ENCODE peak calls at places on chromosomes 1 and 21, in four cellular contexts. One of them, this sample, is unnamed.

GRCh38 chr1:236888903-236889302 is 93.8 kb downstream of the MTR start:
- DNase-seq in right lobe of liver: no peak
- DNase-seq in sigmoid colon: no peak
- DNase-seq in esophagus squamous epithelium: no peak
- DNase-seq in this sample: peak; percentile 47

GRCh38 chr1:171252482-171252881 is 4.2 kb downstream of the FMO1 start:
- DNase-seq in sigmoid colon: no peak
- DNase-seq in esophagus squamous epithelium: no peak
- DNase-seq in right lobe of liver: no peak
- DNase-seq in this sample: no peak

GRCh38 chr1:205375816-205376545 is 19.3 kb upstream of the KLHDC8A start:
- DNase-seq in right lobe of liver: no peak
- DNase-seq in esophagus squamous epithelium: no peak
- DNase-seq in sigmoid colon: no peak
- DNase-seq in this sample: no peak

GRCh38 chr21:26587621-26588260 is 14.7 kb upstream of the CYYR1 start:
- DNase-seq in esophagus squamous epithelium: no peak
- DNase-seq in sigmoid colon: no peak
- DNase-seq in right lobe of liver: no peak
- DNase-seq in this sample: no peak

GRCh38 chr1:223208164-223209075 is 65.4 kb upstream of the TLR5 start:
- DNase-seq in right lobe of liver: no peak
- DNase-seq in esophagus squamous epithelium: no peak
- DNase-seq in sigmoid colon: no peak
- DNase-seq in this sample: no peak

GRCh38 chr1:225608014-225608796 is 44.7 kb downstream of the ENAH start:
- DNase-seq in esophagus squamous epithelium: no peak
- DNase-seq in right lobe of liver: no peak
- DNase-seq in sigmoid colon: no peak
- DNase-seq in this sample: no peak

GRCh38 chr1:55894521-55894920 is 679.4 kb upstream of the USP24 start:
- DNase-seq in sigmoid colon: no peak
- DNase-seq in esophagus squamous epithelium: no peak
- DNase-seq in right lobe of liver: no peak
- DNase-seq in this sample: no peak

GRCh38 chr1:114691061-114691460 is 4.3 kb downstream of the AMPD1 start:
- DNase-seq in sigmoid colon: no peak
- DNase-seq in right lobe of liver: no peak
- DNase-seq in esophagus squamous epithelium: no peak
- DNase-seq in this sample: no peak

GRCh38 chr1:44649788-44650158 is 24.5 kb downstream of the TMEM53 start:
- DNase-seq in sigmoid colon: no peak
- DNase-seq in esophagus squamous epithelium: no peak
- DNase-seq in right lobe of liver: no peak
- DNase-seq in this sample: no peak

GRCh38 chr1:19866758-19867157 is 15.4 kb upstream of the OTUD3 start:
- DNase-seq in right lobe of liver: no peak
- DNase-seq in sigmoid colon: no peak
- DNase-seq in esophagus squamous epithelium: no peak
- DNase-seq in this sample: no peak

GRCh38 chr1:187383366-187383765 is 554.6 kb downstream of the PLA2G4A start:
- DNase-seq in right lobe of liver: no peak
- DNase-seq in esophagus squamous epithelium: no peak
- DNase-seq in sigmoid colon: no peak
- DNase-seq in this sample: no peak

GRCh38 chr1:19463204-19463803 is 22.0 kb downstream of the CAPZB start:
- DNase-seq in right lobe of liver: no peak
- DNase-seq in sigmoid colon: no peak
- DNase-seq in esophagus squamous epithelium: no peak
- DNase-seq in this sample: no peak

GRCh38 chr1:207020016-207020708 is 12.4 kb downstream of the C1orf116 start:
- DNase-seq in sigmoid colon: no peak
- DNase-seq in esophagus squamous epithelium: no peak
- DNase-seq in right lobe of liver: no peak
- DNase-seq in this sample: no peak

GRCh38 chr1:109134423-109134822 is 20.5 kb downstream of the ELAPOR1 start:
- DNase-seq in sigmoid colon: no peak
- DNase-seq in esophagus squamous epithelium: no peak
- DNase-seq in right lobe of liver: peak; percentile 29
- DNase-seq in this sample: peak; percentile 95

GRCh38 chr1:94716966-94717365 is 103.2 kb upstream of the SLC44A3 start:
- DNase-seq in right lobe of liver: no peak
- DNase-seq in esophagus squamous epithelium: no peak
- DNase-seq in sigmoid colon: no peak
- DNase-seq in this sample: no peak

GRCh38 chr1:108732398-108732797 is 14.1 kb upstream of the STXBP3 start:
- DNase-seq in esophagus squamous epithelium: no peak
- DNase-seq in sigmoid colon: no peak
- DNase-seq in right lobe of liver: no peak
- DNase-seq in this sample: no peak

GRCh38 chr1:2312589-2313301 is 78.6 kb downstream of the MORN1 start:
- DNase-seq in sigmoid colon: peak; percentile 81
- DNase-seq in right lobe of liver: no peak
- DNase-seq in esophagus squamous epithelium: no peak
- DNase-seq in this sample: no peak

GRCh38 chr21:20537162-20537561 is 461.0 kb upstream of the NCAM2 start:
- DNase-seq in sigmoid colon: no peak
- DNase-seq in esophagus squamous epithelium: no peak
- DNase-seq in right lobe of liver: no peak
- DNase-seq in this sample: no peak

GRCh38 chr1:237568955-237569354 is 321.8 kb downstream of the ZP4 start:
- DNase-seq in esophagus squamous epithelium: no peak
- DNase-seq in sigmoid colon: no peak
- DNase-seq in right lobe of liver: no peak
- DNase-seq in this sample: no peak

GRCh38 chr21:43958364-43959158 is 53.5 kb upstream of the TRAPPC10 start:
- DNase-seq in right lobe of liver: no peak
- DNase-seq in sigmoid colon: no peak
- DNase-seq in esophagus squamous epithelium: no peak
- DNase-seq in this sample: no peak

GRCh38 chr1:39992229-39992628 is 37.3 kb downstream of the MFSD2A start:
- DNase-seq in esophagus squamous epithelium: no peak
- DNase-seq in right lobe of liver: no peak
- DNase-seq in sigmoid colon: no peak
- DNase-seq in this sample: no peak

GRCh38 chr1:210373628-210373877 is 44.9 kb downstream of the HHAT start:
- DNase-seq in right lobe of liver: no peak
- DNase-seq in esophagus squamous epithelium: no peak
- DNase-seq in sigmoid colon: no peak
- DNase-seq in this sample: no peak

GRCh38 chr1:91856996-91857395 is 29.0 kb downstream of the TGFBR3 start:
- DNase-seq in right lobe of liver: no peak
- DNase-seq in esophagus squamous epithelium: no peak
- DNase-seq in sigmoid colon: no peak
- DNase-seq in this sample: no peak

GRCh38 chr1:58576727-58577675 is at the start of gene TACSTD2:
- DNase-seq in sigmoid colon: no peak
- DNase-seq in esophagus squamous epithelium: no peak
- DNase-seq in right lobe of liver: peak; percentile 41
- DNase-seq in this sample: peak; percentile 94

GRCh38 chr1:33268927-33269610 is 12.8 kb downstream of the ZNF362 start:
- DNase-seq in right lobe of liver: no peak
- DNase-seq in esophagus squamous epithelium: no peak
- DNase-seq in sigmoid colon: no peak
- DNase-seq in this sample: no peak

GRCh38 chr1:150022357-150022756 is 11.8 kb upstream of the OTUD7B start:
- DNase-seq in right lobe of liver: peak; percentile 21
- DNase-seq in sigmoid colon: no peak
- DNase-seq in esophagus squamous epithelium: no peak
- DNase-seq in this sample: peak; percentile 28

GRCh38 chr1:32825181-32825580 is 7.7 kb downstream of the S100PBP start:
- DNase-seq in sigmoid colon: no peak
- DNase-seq in right lobe of liver: no peak
- DNase-seq in esophagus squamous epithelium: no peak
- DNase-seq in this sample: no peak

GRCh38 chr1:209403921-209404320 is 179.6 kb upstream of the CAMK1G start:
- DNase-seq in esophagus squamous epithelium: no peak
- DNase-seq in sigmoid colon: no peak
- DNase-seq in right lobe of liver: no peak
- DNase-seq in this sample: no peak

GRCh38 chr1:41918450-41919043 is at the start of gene HIVEP3:
- DNase-seq in sigmoid colon: no peak
- DNase-seq in esophagus squamous epithelium: no peak
- DNase-seq in right lobe of liver: no peak
- DNase-seq in this sample: no peak

GRCh38 chr1:209597496-209597895 is 14.0 kb downstream of the CAMK1G start:
- DNase-seq in right lobe of liver: no peak
- DNase-seq in esophagus squamous epithelium: no peak
- DNase-seq in sigmoid colon: no peak
- DNase-seq in this sample: no peak

GRCh38 chr21:17796503-17796902 is 22.7 kb downstream of the C21orf91 start:
- DNase-seq in sigmoid colon: no peak
- DNase-seq in right lobe of liver: no peak
- DNase-seq in esophagus squamous epithelium: no peak
- DNase-seq in this sample: no peak

GRCh38 chr1:222459652-222460051 is 88.3 kb downstream of the HHIPL2 start:
- DNase-seq in esophagus squamous epithelium: no peak
- DNase-seq in right lobe of liver: no peak
- DNase-seq in sigmoid colon: no peak
- DNase-seq in this sample: no peak

GRCh38 chr21:46323227-46323709 is 402 bp downstream of the C21orf58 start:
- DNase-seq in esophagus squamous epithelium: no peak
- DNase-seq in right lobe of liver: no peak
- DNase-seq in sigmoid colon: peak; percentile 74
- DNase-seq in this sample: no peak

GRCh38 chr1:24930703-24931480 is 816 bp upstream of the RUNX3 start:
- DNase-seq in sigmoid colon: no peak
- DNase-seq in esophagus squamous epithelium: no peak
- DNase-seq in right lobe of liver: no peak
- DNase-seq in this sample: no peak

GRCh38 chr21:39845581-39846130 is 21.6 kb upstream of the PCP4 start:
- DNase-seq in esophagus squamous epithelium: no peak
- DNase-seq in sigmoid colon: no peak
- DNase-seq in right lobe of liver: no peak
- DNase-seq in this sample: no peak

GRCh38 chr1:210321552-210321951 is 7.2 kb upstream of the HHAT start:
- DNase-seq in right lobe of liver: no peak
- DNase-seq in sigmoid colon: no peak
- DNase-seq in esophagus squamous epithelium: no peak
- DNase-seq in this sample: no peak

GRCh38 chr1:200231787-200232222 is 178.0 kb downstream of the ZNF281 start:
- DNase-seq in esophagus squamous epithelium: no peak
- DNase-seq in sigmoid colon: no peak
- DNase-seq in right lobe of liver: no peak
- DNase-seq in this sample: no peak

GRCh38 chr1:182292193-182292741 is 99.3 kb downstream of the GLUL start:
- DNase-seq in esophagus squamous epithelium: no peak
- DNase-seq in sigmoid colon: no peak
- DNase-seq in right lobe of liver: no peak
- DNase-seq in this sample: no peak
- TF ChIP-seq POLR2A in esophagus squamous epithelium: no peak
- TF ChIP-seq POLR2A in sigmoid colon: no peak
- TF ChIP-seq POLR2A in right lobe of liver: no peak
- TF ChIP-seq POLR2A in this sample: no peak

GRCh38 chr21:32412998-32413504 is 545 bp downstream of the EVA1C start:
- DNase-seq in right lobe of liver: no peak
- DNase-seq in sigmoid colon: peak; percentile 81
- DNase-seq in esophagus squamous epithelium: no peak
- DNase-seq in this sample: peak; percentile 35
- TF ChIP-seq CTCF in right lobe of liver: no peak
- TF ChIP-seq CTCF in sigmoid colon: no peak
- TF ChIP-seq CTCF in esophagus squamous epithelium: no peak
- TF ChIP-seq CTCF in this sample: no peak

GRCh38 chr1:7117265-7117598 is 332.0 kb downstream of the CAMTA1 start:
- DNase-seq in esophagus squamous epithelium: no peak
- DNase-seq in sigmoid colon: no peak
- DNase-seq in right lobe of liver: no peak
- DNase-seq in this sample: no peak
- TF ChIP-seq POLR2A in esophagus squamous epithelium: no peak
- TF ChIP-seq POLR2A in sigmoid colon: no peak
- TF ChIP-seq POLR2A in right lobe of liver: no peak
- TF ChIP-seq POLR2A in this sample: no peak

GRCh38 chr1:155263067-155263466 is 907 bp upstream of the SCAMP3 start:
- DNase-seq in right lobe of liver: no peak
- DNase-seq in sigmoid colon: peak; percentile 64
- DNase-seq in esophagus squamous epithelium: no peak
- DNase-seq in this sample: no peak

GRCh38 chr1:155260276-155260675 is 1.9 kb downstream of the SCAMP3 start:
- DNase-seq in sigmoid colon: no peak
- DNase-seq in esophagus squamous epithelium: no peak
- DNase-seq in right lobe of liver: no peak
- DNase-seq in this sample: no peak

GRCh38 chr1:155261888-155262673 is at the start of gene SCAMP3:
- DNase-seq in right lobe of liver: peak; percentile 93
- DNase-seq in sigmoid colon: peak; percentile 99
- DNase-seq in esophagus squamous epithelium: peak; percentile 77
- DNase-seq in this sample: peak; percentile 94

GRCh38 chr1:155256101-155256852 is 994 bp upstream of the ENTREP3 start:
- DNase-seq in sigmoid colon: no peak
- DNase-seq in esophagus squamous epithelium: no peak
- DNase-seq in right lobe of liver: no peak
- DNase-seq in this sample: no peak

GRCh38 chr1:155261401-155261887 is 716 bp downstream of the SCAMP3 start:
- DNase-seq in right lobe of liver: no peak
- DNase-seq in esophagus squamous epithelium: no peak
- DNase-seq in sigmoid colon: no peak
- DNase-seq in this sample: no peak
- TF ChIP-seq CTCF in right lobe of liver: no peak
- TF ChIP-seq CTCF in esophagus squamous epithelium: no peak
- TF ChIP-seq CTCF in sigmoid colon: no peak
- TF ChIP-seq CTCF in this sample: no peak

GRCh38 chr1:11806307-11806936 is 431 bp downstream of the CLCN6 start:
- DNase-seq in sigmoid colon: peak; percentile 69
- DNase-seq in esophagus squamous epithelium: no peak
- DNase-seq in right lobe of liver: no peak
- DNase-seq in this sample: no peak
- TF ChIP-seq POLR2A in sigmoid colon: no peak
- TF ChIP-seq POLR2A in esophagus squamous epithelium: no peak
- TF ChIP-seq POLR2A in right lobe of liver: no peak
- TF ChIP-seq POLR2A in this sample: no peak

GRCh38 chr1:54273092-54273836 is 73.3 kb downstream of the MRPL37 start:
- DNase-seq in esophagus squamous epithelium: no peak
- DNase-seq in right lobe of liver: peak; percentile 90
- DNase-seq in sigmoid colon: peak; percentile 96
- DNase-seq in this sample: peak; percentile 69
- TF ChIP-seq CTCF in esophagus squamous epithelium: peak; percentile 62
- TF ChIP-seq CTCF in right lobe of liver: peak; percentile 46
- TF ChIP-seq CTCF in sigmoid colon: peak; percentile 20
- TF ChIP-seq CTCF in this sample: peak; percentile 52

GRCh38 chr1:69540052-69540451 is 27.7 kb upstream of the LRRC7 start:
- DNase-seq in sigmoid colon: no peak
- DNase-seq in esophagus squamous epithelium: no peak
- DNase-seq in right lobe of liver: no peak
- DNase-seq in this sample: no peak
- TF ChIP-seq POLR2A in sigmoid colon: no peak
- TF ChIP-seq POLR2A in esophagus squamous epithelium: no peak
- TF ChIP-seq POLR2A in right lobe of liver: no peak
- TF ChIP-seq POLR2A in this sample: no peak

This sample was measured in body of pancreas.